ENCODE peak calls at places on chromosomes 11 and 22, in eight cellular contexts. I, S, N, Z, D, F, X and B are unnamed samples. For H3K9me3 and H3K4me1, the result is how much of the 10 kb centered on the place peaks cover.

GRCh38 chr11:84291996-84292395 is 1005.8 kb upstream of the CCDC90B start:
- DNase-seq in N (no peak), Z (peak), F (no peak), X (no peak), S (no peak), I (no peak), D (no peak), B (no peak)

GRCh38 chr11:21110378-21110777 is 441.0 kb downstream of the NELL1 start:
- DNase-seq in I (no peak), S (no peak), D (no peak), N (no peak), Z (no peak), F (no peak), X (no peak), B (no peak)

GRCh38 chr11:116792869-116793475 is 1.3 kb upstream of the APOA5 start:
- DNase-seq in F (no peak), Z (peak), D (no peak), X (no peak), S (no peak), I (no peak), N (peak), B (no peak)

GRCh38 chr22:45742866-45743450 is 71.3 kb downstream of the ATXN10 start:
- DNase-seq in S (no peak), F (no peak), I (no peak), N (peak), D (peak), X (peak), Z (peak), B (peak)

GRCh38 chr11:115739878-115740277 is 235.7 kb upstream of the CADM1 start:
- DNase-seq in Z (no peak), D (no peak), F (no peak), I (no peak), X (no peak), N (no peak), S (no peak), B (no peak)

GRCh38 chr11:132911186-132911585 is 621.1 kb downstream of the OPCML start:
- DNase-seq in D (no peak), X (no peak), F (no peak), N (peak), I (no peak), Z (peak), S (no peak), B (no peak)

GRCh38 chr22:27214691-27215090 is 557.3 kb downstream of the MIAT start:
- DNase-seq in D (no peak), X (no peak), I (no peak), Z (no peak), F (no peak), S (no peak), N (no peak), B (no peak)

GRCh38 chr11:63532799-63533475 is 3.7 kb upstream of the PLAAT4 start:
- DNase-seq in D (no peak), Z (no peak), I (no peak), X (no peak), N (no peak), F (no peak), S (peak), B (peak)

GRCh38 chr11:116853461-116854073 is 16.1 kb upstream of the APOA1 start:
- DNase-seq in N (peak), F (peak), X (no peak), S (no peak), D (peak), I (no peak), Z (peak), B (no peak)

GRCh38 chr11:126361400-126361799 is 5.9 kb downstream of the ST3GAL4 start:
- DNase-seq in D (no peak), X (no peak), F (no peak), S (no peak), N (no peak), I (no peak), Z (no peak), B (no peak)

GRCh38 chr11:7016011-7016410 is 4.1 kb downstream of the ZNF214 start:
- DNase-seq in D (no peak), S (no peak), X (no peak), F (no peak), Z (no peak), N (no peak), I (no peak), B (no peak)

GRCh38 chr11:1696608-1697570 is at the start of gene KRTAP5-6:
- DNase-seq in F (no peak), N (no peak), I (no peak), S (no peak), X (peak), Z (no peak), D (no peak), B (no peak)

DNA sequence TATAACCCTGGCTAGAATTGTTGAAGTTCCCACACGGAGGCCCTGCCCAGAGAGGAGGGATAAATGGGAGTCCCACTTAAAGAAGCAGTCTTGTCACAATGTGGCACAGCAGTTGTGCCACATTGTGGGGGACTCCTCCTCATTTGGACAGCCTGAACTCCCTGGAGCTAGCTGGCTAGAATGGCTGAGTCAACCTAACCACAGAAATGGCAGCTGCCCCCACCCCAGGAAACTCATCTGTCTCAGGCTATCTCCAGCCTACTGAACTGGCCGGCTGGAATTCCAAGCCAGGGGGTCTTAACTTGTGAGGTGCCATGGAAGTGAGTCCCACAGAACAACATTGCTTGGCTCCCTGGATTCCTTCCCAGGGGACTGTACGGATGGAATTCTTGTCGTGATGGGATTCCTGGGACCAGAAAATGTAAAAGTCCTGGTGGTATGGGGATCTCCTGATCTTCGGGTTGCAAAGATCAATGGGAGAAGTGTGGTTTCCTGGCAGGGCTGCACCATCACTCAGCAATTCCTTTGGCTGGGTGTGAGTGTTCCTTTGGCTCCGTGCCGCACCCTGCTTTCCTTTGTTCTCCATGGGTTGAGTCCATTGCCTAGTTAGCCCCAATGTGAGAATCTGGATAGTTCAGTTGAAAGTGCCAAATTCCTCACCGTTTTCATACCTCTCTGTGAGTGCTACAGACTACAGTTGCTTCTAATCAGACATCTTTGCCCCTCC is 791.2 kb upstream of the FAT3 start:
- DNase-seq in X (no peak), S (no peak), Z (peak), N (no peak), F (no peak), I (no peak), D (no peak), B (no peak)
- H3K9me3 ChIP-seq in X (under half), S (under half), Z (under half), N (under half), F (under half), I (under half), D (under half), B (under half)

GRCh38 chr22:42699281-42699681 is 21.4 kb downstream of the A4GALT start:
- DNase-seq in Z (no peak), I (no peak), D (no peak), N (no peak), S (no peak), F (no peak), X (no peak), B (no peak)
- H3K4me1 ChIP-seq in Z (under half), I (under half), D (half or more), N (under half), S (under half), F (under half), X (under half), B (under half)

GRCh38 chr11:64772318-64773018 is 5.9 kb downstream of the SF1 start:
- DNase-seq in X (no peak), F (no peak), S (no peak), Z (no peak), I (no peak), N (no peak), D (no peak), B (no peak)
- H3K4me3 ChIP-seq in X (no peak), F (no peak), S (no peak), Z (no peak), I (no peak), N (no peak), D (no peak), B (no peak)

GRCh38 chr11:134158023-134158422 is 65.7 kb downstream of the NCAPD3 start:
- DNase-seq in X (no peak), F (no peak), D (no peak), I (no peak), N (no peak), Z (no peak), S (no peak), B (no peak)

GRCh38 chr11:134155456-134155855 is 68.3 kb downstream of the NCAPD3 start:
- DNase-seq in X (no peak), D (no peak), N (no peak), Z (no peak), S (no peak), F (no peak), I (no peak), B (no peak)

GRCh38 chr11:134155946-134156865 is 67.6 kb downstream of the NCAPD3 start:
- DNase-seq in I (no peak), N (no peak), X (no peak), D (no peak), F (no peak), S (no peak), Z (no peak), B (no peak)

GRCh38 chr11:134157451-134157850 is 66.3 kb downstream of the NCAPD3 start:
- DNase-seq in F (no peak), Z (no peak), S (no peak), D (no peak), N (peak), X (no peak), I (no peak), B (no peak)

GRCh38 chr11:134159652-134160051 is 64.1 kb downstream of the NCAPD3 start:
- DNase-seq in D (no peak), F (no peak), S (no peak), N (no peak), X (no peak), I (no peak), Z (no peak), B (no peak)
- H3K9me3 ChIP-seq in D (under half), F (under half), S (under half), N (under half), X (under half), I (under half), Z (under half), B (under half)

DNA sequence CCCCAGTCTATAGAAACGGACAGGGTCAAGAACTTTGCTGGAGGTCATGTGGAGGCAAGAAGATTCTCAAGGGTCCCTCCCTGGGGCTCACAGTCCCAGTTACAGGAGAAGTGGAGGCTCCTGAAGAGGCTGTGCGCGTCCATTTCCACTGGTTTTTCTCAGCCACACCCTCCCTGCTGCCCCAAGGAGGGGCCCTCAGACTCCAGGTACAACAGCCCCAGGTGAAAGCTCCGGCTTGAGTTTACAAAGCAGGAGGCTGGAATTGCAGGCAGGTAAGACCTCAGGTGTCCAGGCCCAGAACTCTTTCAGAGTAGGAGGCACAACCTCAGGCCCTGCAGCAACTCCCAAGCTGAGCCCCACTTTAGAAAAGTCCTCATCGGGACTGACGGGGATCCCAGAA is 3.1 kb downstream of the SHANK2 start:
- DNase-seq in Z (no peak), N (no peak), D (peak), I (no peak), X (no peak), F (no peak), S (no peak), B (no peak)
- H3K4me1 ChIP-seq in Z (under half), N (under half), D (half or more), I (under half), X (under half), F (under half), S (under half), B (under half)

GRCh38 chr11:47442514-47442913 is 6.4 kb downstream of the RAPSN start:
- DNase-seq in X (no peak), I (no peak), D (no peak), N (no peak), Z (no peak), S (no peak), F (no peak), B (no peak)
- H3K4me3 ChIP-seq in X (no peak), I (no peak), D (no peak), N (no peak), Z (no peak), S (no peak), F (no peak), B (no peak)